ENCODE peak calls at places on chromosome 6, in seven cellular contexts. One of them, this sample, is unnamed.

GRCh38 chr6:166355552-166355951 is 13.2 kb upstream of the SFT2D1 start:
- DNase-seq in Kasumi-1: no peak
- DNase-seq in hepatic stellate cell: no peak
- DNase-seq in foreskin fibroblast: no peak
- DNase-seq in occipital lobe: no peak
- DNase-seq in GM10248: no peak
- DNase-seq in tibial nerve: no peak
- DNase-seq in this sample: no peak

GRCh38 chr6:41548098-41548840 is 2.1 kb downstream of the FOXP4 start:
- DNase-seq in GM10248: peak
- DNase-seq in occipital lobe: no peak
- DNase-seq in hepatic stellate cell: no peak
- DNase-seq in tibial nerve: no peak
- DNase-seq in Kasumi-1: no peak
- DNase-seq in foreskin fibroblast: no peak
- DNase-seq in this sample: peak

GRCh38 chr6:34182751-34183531 is 37.1 kb upstream of the GRM4 start:
- DNase-seq in GM10248: peak
- DNase-seq in occipital lobe: no peak
- DNase-seq in tibial nerve: no peak
- DNase-seq in foreskin fibroblast: no peak
- DNase-seq in Kasumi-1: peak
- DNase-seq in hepatic stellate cell: no peak
- DNase-seq in this sample: peak

GRCh38 chr6:129863664-129864063 is 2.5 kb upstream of the TMEM244 start:
- DNase-seq in foreskin fibroblast: peak
- DNase-seq in tibial nerve: no peak
- DNase-seq in occipital lobe: no peak
- DNase-seq in hepatic stellate cell: no peak
- DNase-seq in Kasumi-1: no peak
- DNase-seq in GM10248: no peak
- DNase-seq in this sample: no peak

GRCh38 chr6:127190552-127190951 is 72.1 kb downstream of the RSPO3 start:
- DNase-seq in GM10248: no peak
- DNase-seq in Kasumi-1: peak
- DNase-seq in hepatic stellate cell: no peak
- DNase-seq in tibial nerve: no peak
- DNase-seq in foreskin fibroblast: peak
- DNase-seq in occipital lobe: no peak
- DNase-seq in this sample: no peak

GRCh38 chr6:35831257-35832007 is 26.3 kb downstream of the LHFPL5 start:
- DNase-seq in occipital lobe: no peak
- DNase-seq in hepatic stellate cell: no peak
- DNase-seq in foreskin fibroblast: no peak
- DNase-seq in GM10248: no peak
- DNase-seq in tibial nerve: no peak
- DNase-seq in Kasumi-1: no peak
- DNase-seq in this sample: no peak

GRCh38 chr6:87291879-87292278 is 30.5 kb upstream of the SMIM8 start:
- DNase-seq in GM10248: no peak
- DNase-seq in tibial nerve: no peak
- DNase-seq in hepatic stellate cell: no peak
- DNase-seq in occipital lobe: no peak
- DNase-seq in foreskin fibroblast: no peak
- DNase-seq in Kasumi-1: no peak
- DNase-seq in this sample: no peak

GRCh38 chr6:45477278-45477677 is 99.5 kb upstream of the SUPT3H start:
- DNase-seq in occipital lobe: no peak
- DNase-seq in tibial nerve: no peak
- DNase-seq in GM10248: no peak
- DNase-seq in hepatic stellate cell: no peak
- DNase-seq in Kasumi-1: no peak
- DNase-seq in foreskin fibroblast: no peak
- DNase-seq in this sample: no peak

This sample was measured in GM13976.